ENCODE peak calls at places on chromosomes 3 and 15, in four cellular contexts. One of them, this sample, is unnamed.
A peak's percentile ranks its signal among the peaks of the same experiment; 100 is the strongest.

GRCh38 chr15:64686130-64686735 is 89.2 kb downstream of the RBPMS2 start:
- DNase-seq in central memory CD4-positive, alpha-beta T cell: peak; percentile 15
- DNase-seq in skeletal muscle cell: no peak
- DNase-seq in keratinocyte: no peak
- DNase-seq in this sample: peak; percentile 87

GRCh38 chr3:191123231-191123630 is 75.8 kb upstream of the OSTN start:
- DNase-seq in skeletal muscle cell: no peak
- DNase-seq in keratinocyte: no peak
- DNase-seq in central memory CD4-positive, alpha-beta T cell: no peak
- DNase-seq in this sample: no peak

GRCh38 chr15:39511000-39511914 is 69.6 kb upstream of the THBS1 start:
- DNase-seq in keratinocyte: no peak
- DNase-seq in central memory CD4-positive, alpha-beta T cell: no peak
- DNase-seq in skeletal muscle cell: peak; percentile 89
- DNase-seq in this sample: no peak

GRCh38 chr15:34271493-34271892 is 46.7 kb downstream of the EMC4 start:
- DNase-seq in keratinocyte: no peak
- DNase-seq in skeletal muscle cell: peak; percentile 67
- DNase-seq in central memory CD4-positive, alpha-beta T cell: no peak
- DNase-seq in this sample: no peak

GRCh38 chr15:30905821-30906220 is 2.1 kb downstream of the FAN1 start:
- DNase-seq in skeletal muscle cell: no peak
- DNase-seq in central memory CD4-positive, alpha-beta T cell: no peak
- DNase-seq in keratinocyte: no peak
- DNase-seq in this sample: peak; percentile 41

GRCh38 chr15:75171408-75171807 is 30.3 kb upstream of the C15orf39 start:
- DNase-seq in skeletal muscle cell: peak; percentile 65
- DNase-seq in central memory CD4-positive, alpha-beta T cell: no peak
- DNase-seq in keratinocyte: no peak
- DNase-seq in this sample: no peak

GRCh38 chr3:168422843-168423242 is 327.1 kb upstream of the GOLIM4 start:
- DNase-seq in keratinocyte: no peak
- DNase-seq in central memory CD4-positive, alpha-beta T cell: no peak
- DNase-seq in skeletal muscle cell: no peak
- DNase-seq in this sample: peak; percentile 27

GRCh38 chr15:95497681-95498080 is 832.8 kb upstream of the NR2F2 start:
- DNase-seq in keratinocyte: no peak
- DNase-seq in skeletal muscle cell: no peak
- DNase-seq in central memory CD4-positive, alpha-beta T cell: no peak
- DNase-seq in this sample: no peak

GRCh38 chr3:33128706-33129105 is 14.9 kb downstream of the CRTAP start:
- DNase-seq in keratinocyte: no peak
- DNase-seq in central memory CD4-positive, alpha-beta T cell: no peak
- DNase-seq in skeletal muscle cell: no peak
- DNase-seq in this sample: peak; percentile 58

GRCh38 chr3:27345959-27346865 is 23.0 kb downstream of the NEK10 start:
- DNase-seq in keratinocyte: no peak
- DNase-seq in skeletal muscle cell: no peak
- DNase-seq in central memory CD4-positive, alpha-beta T cell: no peak
- DNase-seq in this sample: no peak

GRCh38 chr3:17195192-17195611 is 310.4 kb downstream of the PLCL2 start:
- DNase-seq in skeletal muscle cell: peak; percentile 43
- DNase-seq in central memory CD4-positive, alpha-beta T cell: no peak
- DNase-seq in keratinocyte: no peak
- DNase-seq in this sample: no peak

GRCh38 chr15:43215961-43216360 is 4.9 kb downstream of the EPB42 start:
- DNase-seq in keratinocyte: peak; percentile 30
- DNase-seq in skeletal muscle cell: no peak
- DNase-seq in central memory CD4-positive, alpha-beta T cell: no peak
- DNase-seq in this sample: no peak

GRCh38 chr3:16350041-16350952 is 85.3 kb downstream of the OXNAD1 start:
- DNase-seq in keratinocyte: no peak
- DNase-seq in skeletal muscle cell: peak; percentile 62
- DNase-seq in central memory CD4-positive, alpha-beta T cell: no peak
- DNase-seq in this sample: no peak

GRCh38 chr3:152348436-152349177 is 79.9 kb downstream of the MBNL1 start:
- DNase-seq in keratinocyte: no peak
- DNase-seq in skeletal muscle cell: no peak
- DNase-seq in central memory CD4-positive, alpha-beta T cell: no peak
- DNase-seq in this sample: no peak

GRCh38 chr3:149494022-149494758 is 19.7 kb downstream of the TM4SF4 start:
- DNase-seq in keratinocyte: no peak
- DNase-seq in central memory CD4-positive, alpha-beta T cell: no peak
- DNase-seq in skeletal muscle cell: peak; percentile 37
- DNase-seq in this sample: peak; percentile 90

GRCh38 chr3:131386429-131386926 is 4.9 kb downstream of the NUDT16 start:
- DNase-seq in central memory CD4-positive, alpha-beta T cell: no peak
- DNase-seq in skeletal muscle cell: no peak
- DNase-seq in keratinocyte: no peak
- DNase-seq in this sample: no peak

GRCh38 chr3:189148090-189148507 is 23.7 kb upstream of the TPRG1 start:
- DNase-seq in central memory CD4-positive, alpha-beta T cell: peak; percentile 56
- DNase-seq in skeletal muscle cell: peak; percentile 39
- DNase-seq in keratinocyte: no peak
- DNase-seq in this sample: peak; percentile 76

GRCh38 chr3:46668591-46668990 is 24.9 kb downstream of the ALS2CL start:
- DNase-seq in keratinocyte: no peak
- DNase-seq in central memory CD4-positive, alpha-beta T cell: no peak
- DNase-seq in skeletal muscle cell: no peak
- DNase-seq in this sample: no peak

GRCh38 chr3:147656023-147656422 is 246.9 kb downstream of the ZIC1 start:
- DNase-seq in central memory CD4-positive, alpha-beta T cell: no peak
- DNase-seq in skeletal muscle cell: no peak
- DNase-seq in keratinocyte: no peak
- DNase-seq in this sample: no peak

GRCh38 chr15:80527961-80528360 is 123.8 kb downstream of the ARNT2 start:
- DNase-seq in skeletal muscle cell: no peak
- DNase-seq in central memory CD4-positive, alpha-beta T cell: no peak
- DNase-seq in keratinocyte: no peak
- DNase-seq in this sample: no peak

GRCh38 chr3:6679510-6679909 is 181.4 kb upstream of the GRM7 start:
- DNase-seq in central memory CD4-positive, alpha-beta T cell: no peak
- DNase-seq in keratinocyte: no peak
- DNase-seq in skeletal muscle cell: no peak
- DNase-seq in this sample: no peak

GRCh38 chr3:107068980-107069379 is 308.3 kb upstream of the CCDC54 start:
- DNase-seq in central memory CD4-positive, alpha-beta T cell: no peak
- DNase-seq in skeletal muscle cell: peak; percentile 97
- DNase-seq in keratinocyte: no peak
- DNase-seq in this sample: no peak

GRCh38 chr3:9194509-9195184 is 54.8 kb downstream of the SRGAP3 start:
- DNase-seq in central memory CD4-positive, alpha-beta T cell: no peak
- DNase-seq in skeletal muscle cell: no peak
- DNase-seq in keratinocyte: no peak
- DNase-seq in this sample: no peak

GRCh38 chr15:86317379-86317745 is 237.7 kb downstream of the AGBL1 start:
- DNase-seq in central memory CD4-positive, alpha-beta T cell: no peak
- DNase-seq in keratinocyte: no peak
- DNase-seq in skeletal muscle cell: no peak
- DNase-seq in this sample: no peak

GRCh38 chr3:125684199-125684598 is 88.9 kb upstream of the OSBPL11 start:
- DNase-seq in skeletal muscle cell: no peak
- DNase-seq in central memory CD4-positive, alpha-beta T cell: no peak
- DNase-seq in keratinocyte: no peak
- DNase-seq in this sample: peak; percentile 82

GRCh38 chr3:49804141-49805041 is 1.3 kb downstream of the INKA1 start:
- DNase-seq in central memory CD4-positive, alpha-beta T cell: no peak
- DNase-seq in skeletal muscle cell: no peak
- DNase-seq in keratinocyte: no peak
- DNase-seq in this sample: no peak

GRCh38 chr3:8852511-8852910 is 83.1 kb upstream of the OXTR start:
- DNase-seq in central memory CD4-positive, alpha-beta T cell: no peak
- DNase-seq in keratinocyte: no peak
- DNase-seq in skeletal muscle cell: no peak
- DNase-seq in this sample: no peak

GRCh38 chr3:178381971-178382370 is 154.3 kb upstream of the KCNMB2 start:
- DNase-seq in central memory CD4-positive, alpha-beta T cell: no peak
- DNase-seq in skeletal muscle cell: no peak
- DNase-seq in keratinocyte: no peak
- DNase-seq in this sample: no peak

GRCh38 chr3:17639257-17639656 is 103.2 kb downstream of the TBC1D5 start:
- DNase-seq in skeletal muscle cell: peak; percentile 52
- DNase-seq in central memory CD4-positive, alpha-beta T cell: no peak
- DNase-seq in keratinocyte: peak; percentile 28
- DNase-seq in this sample: no peak

GRCh38 chr3:24503499-24504176 is 9.0 kb upstream of the THRB start:
- DNase-seq in keratinocyte: no peak
- DNase-seq in skeletal muscle cell: no peak
- DNase-seq in central memory CD4-positive, alpha-beta T cell: no peak
- DNase-seq in this sample: no peak

GRCh38 chr3:139578783-139579182 is 39.2 kb upstream of the RBP1 start:
- DNase-seq in keratinocyte: no peak
- DNase-seq in skeletal muscle cell: no peak
- DNase-seq in central memory CD4-positive, alpha-beta T cell: no peak
- DNase-seq in this sample: no peak

GRCh38 chr3:189419022-189419421 is 212.2 kb upstream of the TP63 start:
- DNase-seq in central memory CD4-positive, alpha-beta T cell: no peak
- DNase-seq in keratinocyte: no peak
- DNase-seq in skeletal muscle cell: no peak
- DNase-seq in this sample: no peak

GRCh38 chr3:158683216-158683975 is 10.9 kb upstream of the LXN start:
- DNase-seq in skeletal muscle cell: peak; percentile 43
- DNase-seq in keratinocyte: no peak
- DNase-seq in central memory CD4-positive, alpha-beta T cell: no peak
- DNase-seq in this sample: no peak

GRCh38 chr3:135871311-135871710 is 94.2 kb upstream of the PPP2R3A start:
- DNase-seq in central memory CD4-positive, alpha-beta T cell: no peak
- DNase-seq in keratinocyte: no peak
- DNase-seq in skeletal muscle cell: no peak
- DNase-seq in this sample: no peak

GRCh38 chr15:34855397-34855796 is 60.0 kb upstream of the ACTC1 start:
- DNase-seq in skeletal muscle cell: peak; percentile 66
- DNase-seq in central memory CD4-positive, alpha-beta T cell: no peak
- DNase-seq in keratinocyte: no peak
- DNase-seq in this sample: no peak

GRCh38 chr15:68617777-68618176 is 39.0 kb downstream of the CORO2B start:
- DNase-seq in keratinocyte: no peak
- DNase-seq in skeletal muscle cell: no peak
- DNase-seq in central memory CD4-positive, alpha-beta T cell: no peak
- DNase-seq in this sample: no peak

GRCh38 chr3:25782938-25783660 is at the start of gene NGLY1:
- DNase-seq in keratinocyte: no peak
- DNase-seq in skeletal muscle cell: peak; percentile 34
- DNase-seq in central memory CD4-positive, alpha-beta T cell: peak; percentile 85
- DNase-seq in this sample: peak; percentile 83

GRCh38 chr15:52184721-52185120 is 6.5 kb downstream of the GNB5 start:
- DNase-seq in keratinocyte: no peak
- DNase-seq in skeletal muscle cell: no peak
- DNase-seq in central memory CD4-positive, alpha-beta T cell: no peak
- DNase-seq in this sample: no peak

This sample was measured in GM23338.